ENCODE peak calls at places on chromosome 9, in nine cellular contexts. P, F, I, V, N, T, M, O and R are unnamed samples.
A peak's percentile ranks its signal among the peaks of the same experiment; 100 is the strongest.

GRCh38 chr9:87612536-87612935 is 113.4 kb upstream of the CTSL start:
- DNase-seq in O (no peak), T (no peak), M (no peak), I (no peak), P (no peak), F (no peak), N (no peak), V (no peak), R (no peak)

GRCh38 chr9:82600536-82601271 is 462.2 kb downstream of the RASEF start:
- DNase-seq in P (no peak), O (no peak), M (no peak), F (no peak), I (no peak), N (no peak), T (no peak), V (no peak), R (no peak)

GRCh38 chr9:88932766-88933165 is 58.5 kb upstream of the S1PR3 start:
- DNase-seq in P (no peak), M (no peak), O (no peak), F (no peak), I (no peak), N (no peak), V (no peak), T (no peak), R (no peak)

GRCh38 chr9:133948138-133948537 is 44.0 kb downstream of the VAV2 start:
- DNase-seq in T (no peak), F (no peak), O (no peak), N (no peak), I (no peak), V (no peak), P (no peak), M (no peak), R (no peak)

GRCh38 chr9:133204993-133205336 is 4.1 kb downstream of the OBP2B start:
- DNase-seq in P (no peak), T (no peak), M (no peak), V (no peak), I (no peak), O (no peak), F (no peak), N (peak; percentile 18), R (peak; percentile 52)

GRCh38 chr9:101485873-101486692 is 47.6 kb upstream of the RNF20 start:
- DNase-seq in T (no peak), P (no peak), I (no peak), N (peak; percentile 43), F (peak; percentile 28), V (no peak), M (no peak), O (no peak), R (peak; percentile 86)

GRCh38 chr9:1050125-1050895 is at the start of gene DMRT2:
- DNase-seq in V (no peak), P (peak; percentile 46), F (peak; percentile 87), T (no peak), M (peak; percentile 48), O (peak; percentile 49), I (peak; percentile 22), N (peak; percentile 77), R (peak; percentile 97)

GRCh38 chr9:2676466-2676865 is 40.8 kb upstream of the KCNV2 start:
- DNase-seq in M (no peak), F (no peak), O (no peak), I (no peak), T (no peak), N (no peak), V (no peak), P (no peak), R (no peak)

GRCh38 chr9:133787749-133788015 is 49.5 kb upstream of the SARDH start:
- DNase-seq in O (peak; percentile 24), N (peak; percentile 55), V (no peak), F (no peak), I (no peak), P (peak; percentile 4), T (no peak), M (peak; percentile 32), R (no peak)

GRCh38 chr9:98520221-98520920 is 188.4 kb downstream of the GABBR2 start:
- DNase-seq in P (no peak), V (no peak), N (no peak), O (no peak), I (no peak), T (no peak), M (no peak), F (no peak), R (no peak)

GRCh38 chr9:37328561-37329227 is 93.8 kb upstream of the GRHPR start:
- DNase-seq in T (no peak), V (no peak), N (no peak), M (no peak), F (no peak), O (no peak), I (no peak), P (no peak), R (no peak)

GRCh38 chr9:1077616-1078015 is 27.5 kb downstream of the DMRT2 start:
- DNase-seq in V (no peak), O (no peak), P (no peak), M (no peak), T (no peak), I (no peak), N (no peak), F (no peak), R (no peak)

GRCh38 chr9:1443450-1443849 is 393.3 kb downstream of the DMRT2 start:
- DNase-seq in N (no peak), V (no peak), F (no peak), I (no peak), M (no peak), T (no peak), P (no peak), O (no peak), R (no peak)

GRCh38 chr9:110580850-110581249 is 1.3 kb upstream of the SVEP1 start:
- DNase-seq in I (no peak), V (peak; percentile 68), F (peak; percentile 33), O (no peak), P (no peak), N (no peak), M (no peak), T (no peak), R (no peak)

GRCh38 chr9:14180077-14180941 is 133.6 kb downstream of the NFIB start:
- DNase-seq in N (no peak), F (no peak), T (no peak), P (no peak), M (no peak), V (no peak), O (no peak), I (no peak), R (peak; percentile 89)

GRCh38 chr9:95206143-95206542 is 111.4 kb downstream of the FANCC start:
- DNase-seq in O (no peak), P (no peak), I (peak; percentile 62), F (peak; percentile 41), M (peak; percentile 74), T (no peak), V (no peak), N (no peak), R (no peak)

GRCh38 chr9:126794441-126794840 is 10.4 kb upstream of the ZBTB43 start:
- DNase-seq in P (no peak), V (no peak), N (peak; percentile 8), M (peak; percentile 32), T (no peak), O (no peak), F (no peak), I (no peak), R (no peak)